ENCODE peak calls at places on chromosomes 13 and 19, in eight cellular contexts. B is A549, G is K562, D is GM12878, W is H1, Q is SK-N-SH, T is HCT116, P is HepG2. I is an unnamed sample.

GRCh38 chr13:19586904-19587634 is 25.7 kb upstream of the TPTE2 start:
- DNase-seq in D (peak; percentile 65), T (no peak), Q (peak; percentile 52), W (no peak), B (no peak), P (peak; percentile 65), G (peak; percentile 23), I (peak; percentile 34)

GRCh38 chr13:114015608-114016295 is 41.9 kb upstream of the C13orf46 start:
- DNase-seq in W (no peak), B (no peak), G (no peak), D (no peak), T (no peak), Q (no peak), P (no peak), I (peak; percentile 31)

GRCh38 chr13:112331675-112332074 is 44.5 kb upstream of the SPACA7 start:
- DNase-seq in P (no peak), Q (no peak), W (no peak), D (no peak), G (no peak), T (no peak), B (no peak), I (no peak)

GRCh38 chr19:18700501-18701249 is 17.2 kb downstream of the CRTC1 start:
- DNase-seq in Q (peak; percentile 91), W (no peak), B (no peak), T (no peak), P (no peak), G (peak; percentile 84), D (peak; percentile 27), I (peak; percentile 29)

GRCh38 chr19:53904909-53905308 is 4.2 kb upstream of the CACNG7 start:
- DNase-seq in T (no peak), W (no peak), D (no peak), G (no peak), B (no peak), Q (no peak), P (no peak), I (no peak)

GRCh38 chr13:40672310-40673060 is 6.0 kb upstream of the FOXO1 start:
- DNase-seq in G (peak; percentile 70), Q (peak; percentile 59), W (no peak), B (peak; percentile 43), T (peak; percentile 57), P (peak; percentile 73), D (no peak), I (peak; percentile 70)

GRCh38 chr13:50576156-50576555 is 267.3 kb downstream of the DLEU7 start:
- DNase-seq in G (no peak), B (no peak), Q (no peak), P (no peak), T (no peak), D (no peak), W (no peak), I (no peak)

GRCh38 chr19:36420961-36421748 is 2.7 kb upstream of the ZFP82 start:
- DNase-seq in Q (peak; percentile 71), G (no peak), B (no peak), W (no peak), D (no peak), T (no peak), P (no peak), I (peak; percentile 27)

GRCh38 chr13:113598481-113598880 is 13.9 kb downstream of the TFDP1 start:
- DNase-seq in T (no peak), B (no peak), W (no peak), G (no peak), P (no peak), Q (no peak), D (no peak), I (no peak)

GRCh38 chr13:114027046-114027760 is 53.3 kb upstream of the C13orf46 start:
- DNase-seq in D (no peak), G (no peak), W (no peak), T (no peak), B (no peak), Q (no peak), P (no peak), I (peak; percentile 69)

GRCh38 chr13:50589139-50589538 is 254.4 kb downstream of the DLEU7 start:
- DNase-seq in T (no peak), P (no peak), W (no peak), D (no peak), G (no peak), B (no peak), Q (peak; percentile 16), I (peak; percentile 91)

GRCh38 chr13:73849292-73849691 is 284.9 kb downstream of the KLF12 start:
- DNase-seq in B (peak; percentile 1), T (peak; percentile 26), Q (no peak), P (peak; percentile 17), W (peak; percentile 21), G (no peak), D (no peak), I (peak; percentile 52)

DNA sequence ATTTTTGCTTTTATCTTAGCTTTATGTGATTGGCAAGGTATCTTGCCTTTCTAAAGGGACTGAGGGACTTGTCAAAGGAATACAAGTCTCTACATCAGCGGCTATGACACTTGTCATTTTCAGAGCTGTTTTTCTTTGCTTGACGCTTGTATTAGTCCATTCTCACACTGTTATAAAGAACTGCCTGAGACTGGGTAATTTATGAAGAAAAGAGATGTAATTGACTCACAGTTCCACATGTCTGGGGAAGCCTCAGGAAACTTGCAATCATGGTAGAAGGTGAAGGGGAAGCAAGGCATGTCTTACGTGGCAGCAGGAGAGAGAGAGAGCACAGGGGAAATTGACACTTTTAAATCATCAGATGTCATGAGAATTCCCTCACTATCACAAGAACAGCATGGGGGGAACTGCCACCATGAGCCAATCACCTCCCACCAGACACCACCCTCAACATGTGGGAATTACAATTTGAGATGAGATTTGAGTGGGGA is 128.2 kb downstream of the GPC5 start:
- DNase-seq in B (no peak), D (no peak), W (no peak), G (no peak), Q (no peak), T (no peak), P (no peak), I (no peak)
- TF ChIP-seq RAD21 in B (no peak), D (no peak), W (no peak), G (no peak), Q (no peak), T (no peak), P (no peak), I (no peak)

GRCh38 chr19:1134431-1134830 is 30.6 kb downstream of the GPX4 start:
- DNase-seq in G (no peak), D (no peak), T (no peak), Q (no peak), B (no peak), W (no peak), P (no peak), I (no peak)
- TF ChIP-seq RAD21 in G (no peak), D (no peak), T (no peak), Q (no peak), B (no peak), W (no peak), P (no peak), I (no peak)

DNA sequence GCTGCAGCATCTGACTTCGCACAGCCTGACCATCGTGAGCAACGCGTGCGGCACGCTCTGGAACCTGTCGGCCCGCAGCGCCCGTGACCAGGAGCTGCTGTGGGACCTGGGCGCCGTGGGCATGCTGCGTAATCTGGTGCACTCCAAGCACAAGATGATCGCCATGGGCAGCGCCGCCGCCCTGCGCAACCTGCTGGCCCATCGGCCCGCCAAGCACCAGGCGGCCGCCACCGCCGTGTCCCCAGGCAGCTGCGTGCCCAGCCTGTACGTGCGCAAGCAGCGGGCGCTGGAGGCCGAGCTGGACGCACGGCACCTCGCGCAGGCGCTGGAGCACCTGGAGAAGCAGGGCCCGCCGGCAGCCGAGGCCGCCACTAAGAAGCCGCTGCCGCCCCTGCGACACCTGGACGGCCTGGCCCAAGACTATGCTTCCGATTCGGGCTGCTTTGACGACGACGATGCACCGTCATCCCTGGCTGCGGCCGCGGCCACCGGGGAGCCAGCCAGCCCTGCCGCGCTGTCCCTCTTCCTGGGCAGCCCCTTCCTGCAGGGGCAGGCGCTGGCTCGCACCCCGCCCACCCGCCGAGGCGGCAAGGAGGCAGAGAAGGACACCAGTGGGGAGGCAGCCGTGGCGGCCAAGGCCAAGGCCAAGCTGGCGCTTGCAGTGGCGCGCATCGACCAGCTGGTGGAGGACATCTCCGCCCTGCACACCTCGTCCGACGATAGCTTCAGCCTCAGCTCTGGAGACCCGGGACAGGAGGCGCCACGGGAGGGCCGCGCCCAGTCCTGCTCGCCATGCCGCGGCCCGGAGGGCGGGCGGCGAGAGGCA is 13.6 kb downstream of the C19orf25 start:
- DNase-seq in G (no peak), P (no peak), Q (no peak), D (no peak), W (no peak), B (no peak), T (no peak), I (peak; percentile 36)
- TF ChIP-seq RAD21 in G (no peak), P (no peak), Q (no peak), D (no peak), W (peak; percentile 19), B (no peak), T (no peak), I (peak; percentile 36)

GRCh38 chr19:38801359-38802095 is 11.2 kb downstream of the LGALS4 start:
- DNase-seq in W (no peak), G (no peak), D (no peak), Q (no peak), P (no peak), T (no peak), B (no peak), I (no peak)
- TF ChIP-seq RAD21 in W (no peak), G (no peak), D (no peak), Q (no peak), P (no peak), T (no peak), B (no peak), I (no peak)

GRCh38 chr19:40549007-40549708 is 27.5 kb upstream of the SHKBP1 start:
- DNase-seq in D (no peak), W (peak; percentile 73), G (peak; percentile 87), B (peak; percentile 92), Q (peak; percentile 95), T (peak; percentile 63), P (peak; percentile 49), I (peak; percentile 39)
- TF ChIP-seq RAD21 in D (peak; percentile 37), W (peak; percentile 45), G (no peak), B (peak; percentile 63), Q (peak; percentile 50), T (peak; percentile 57), P (peak; percentile 35), I (peak; percentile 35)

GRCh38 chr19:55546822-55547614 is 1.7 kb upstream of the SBK3 start:
- DNase-seq in D (no peak), W (no peak), B (no peak), P (peak; percentile 35), Q (no peak), G (peak; percentile 63), T (no peak), I (peak; percentile 84)
- TF ChIP-seq RAD21 in D (no peak), W (no peak), B (no peak), P (no peak), Q (no peak), G (no peak), T (no peak), I (peak; percentile 3)

GRCh38 chr19:31519216-31519615 is 170.0 kb upstream of the TSHZ3 start:
- DNase-seq in W (no peak), D (no peak), B (no peak), P (no peak), Q (no peak), T (no peak), G (no peak), I (no peak)
- TF ChIP-seq RAD21 in W (no peak), D (no peak), B (no peak), P (no peak), Q (no peak), T (no peak), G (no peak), I (no peak)